ENCODE peak calls at places on chromosome 1, in four cellular contexts. One of them, this sample, is unnamed.

GRCh38 chr1:220170836-220171526 is 77.0 kb downstream of the IARS2 start:
- DNase-seq in uterus: no peak
- DNase-seq in AG10803: peak; percentile 20
- DNase-seq in NB4: no peak
- DNase-seq in this sample: no peak

GRCh38 chr1:190478193-190479007 is 736 bp upstream of the BRINP3 start:
- DNase-seq in NB4: peak; percentile 38
- DNase-seq in uterus: no peak
- DNase-seq in AG10803: no peak
- DNase-seq in this sample: peak; percentile 32

GRCh38 chr1:56929492-56929891 is 36.3 kb downstream of the C8B start:
- DNase-seq in AG10803: no peak
- DNase-seq in uterus: no peak
- DNase-seq in NB4: no peak
- DNase-seq in this sample: no peak

GRCh38 chr1:234212764-234213406 is 160.4 kb upstream of the COA6 start:
- DNase-seq in NB4: peak; percentile 73
- DNase-seq in uterus: no peak
- DNase-seq in AG10803: peak; percentile 23
- DNase-seq in this sample: peak; percentile 74

GRCh38 chr1:6118415-6118814 is 61.7 kb downstream of the CHD5 start:
- DNase-seq in NB4: no peak
- DNase-seq in AG10803: peak; percentile 44
- DNase-seq in uterus: no peak
- DNase-seq in this sample: no peak

GRCh38 chr1:19762175-19762779 is 37.4 kb downstream of the TMCO4 start:
- DNase-seq in NB4: peak; percentile 36
- DNase-seq in uterus: peak; percentile 30
- DNase-seq in AG10803: no peak
- DNase-seq in this sample: peak; percentile 39

GRCh38 chr1:75855010-75855409 is 58.3 kb downstream of the MSH4 start:
- DNase-seq in uterus: no peak
- DNase-seq in AG10803: peak; percentile 8
- DNase-seq in NB4: no peak
- DNase-seq in this sample: no peak

GRCh38 chr1:23555949-23556640 is 3.2 kb downstream of the ID3 start:
- DNase-seq in AG10803: peak; percentile 75
- DNase-seq in NB4: no peak
- DNase-seq in uterus: no peak
- DNase-seq in this sample: peak; percentile 68

GRCh38 chr1:169109561-169110134 is 3.2 kb downstream of the ATP1B1 start:
- DNase-seq in uterus: peak; percentile 53
- DNase-seq in NB4: peak; percentile 56
- DNase-seq in AG10803: peak; percentile 39
- DNase-seq in this sample: no peak

GRCh38 chr1:169110691-169111447 is 4.4 kb downstream of the ATP1B1 start:
- DNase-seq in uterus: no peak
- DNase-seq in AG10803: no peak
- DNase-seq in NB4: no peak
- DNase-seq in this sample: no peak

GRCh38 chr1:169111472-169111871 is 5.0 kb downstream of the ATP1B1 start:
- DNase-seq in NB4: no peak
- DNase-seq in AG10803: no peak
- DNase-seq in uterus: no peak
- DNase-seq in this sample: no peak

GRCh38 chr1:169108897-169109560 is 2.5 kb downstream of the ATP1B1 start:
- DNase-seq in NB4: peak; percentile 52
- DNase-seq in AG10803: no peak
- DNase-seq in uterus: no peak
- DNase-seq in this sample: peak; percentile 24

GRCh38 chr1:169110265-169110664 is 3.8 kb downstream of the ATP1B1 start:
- DNase-seq in uterus: no peak
- DNase-seq in AG10803: no peak
- DNase-seq in NB4: no peak
- DNase-seq in this sample: no peak
- H3K4me3 ChIP-seq in uterus: peak overlapping the region; percentile 56
- H3K4me3 ChIP-seq in AG10803: no peak overlapping the region
- H3K4me3 ChIP-seq in NB4: peak overlapping the region; percentile 2
- H3K4me3 ChIP-seq in this sample: no peak overlapping the region

GRCh38 chr1:151511636-151512215 is 539 bp downstream of the CGN start:
- DNase-seq in NB4: peak; percentile 38
- DNase-seq in uterus: peak; percentile 35
- DNase-seq in AG10803: no peak
- DNase-seq in this sample: peak; percentile 45
- TF ChIP-seq CTCF in NB4: no peak
- TF ChIP-seq CTCF in uterus: no peak
- TF ChIP-seq CTCF in AG10803: peak; percentile 14
- TF ChIP-seq CTCF in this sample: no peak

GRCh38 chr1:159188375-159188788 is 16.3 kb upstream of the ACKR1 start:
- DNase-seq in uterus: peak; percentile 64
- DNase-seq in NB4: no peak
- DNase-seq in AG10803: peak; percentile 21
- DNase-seq in this sample: peak; percentile 61
- H3K4me3 ChIP-seq in uterus: peak overlapping the region; percentile 16
- H3K4me3 ChIP-seq in NB4: no peak overlapping the region
- H3K4me3 ChIP-seq in AG10803: no peak overlapping the region
- H3K4me3 ChIP-seq in this sample: peak overlapping the region; percentile 33

GRCh38 chr1:214587165-214587564 is 15.8 kb upstream of the CENPF start:
- DNase-seq in AG10803: no peak
- DNase-seq in uterus: no peak
- DNase-seq in NB4: no peak
- DNase-seq in this sample: no peak
- TF ChIP-seq CTCF in AG10803: no peak
- TF ChIP-seq CTCF in uterus: no peak
- TF ChIP-seq CTCF in NB4: no peak
- TF ChIP-seq CTCF in this sample: no peak

This sample was measured in GM12865.